ENCODE peak calls at places on chromosomes 1 and 21, in ten cellular contexts. One of them, this sample, is unnamed.

GRCh38 chr1:54474500-54475235 is 68.5 kb upstream of the SSBP3 start:
- DNase-seq in activated naive CD4-positive, alpha-beta T cell treated with anti-CD3 and anti-CD28 coated beads, Interleukin-2, amount 10 ng/mL, durations not matched to agents 7 days and 5 days: peak; percentile 58
- DNase-seq in H4: no peak
- DNase-seq in activated CD4-positive, alpha-beta T cell treated with anti-CD3 and anti-CD28 coated beads for 48 hours: no peak
- DNase-seq in AG10803: no peak
- DNase-seq in AML-193: no peak
- DNase-seq in GM10248: no peak
- DNase-seq in WERI-Rb-1: peak; percentile 51
- DNase-seq in activated CD8-positive, alpha-beta memory T cell treated with anti-CD3 and anti-CD28 coated beads, Interleukin-2, amount 50 U/mL, for 4 hours: peak; percentile 45
- DNase-seq in type B pancreatic cell: no peak
- DNase-seq in this sample: peak; percentile 34

GRCh38 chr21:34599534-34600101 is 15.3 kb downstream of the RCAN1 start:
- DNase-seq in activated naive CD4-positive, alpha-beta T cell treated with anti-CD3 and anti-CD28 coated beads, Interleukin-2, amount 10 ng/mL, durations not matched to agents 7 days and 5 days: no peak
- DNase-seq in H4: no peak
- DNase-seq in activated CD4-positive, alpha-beta T cell treated with anti-CD3 and anti-CD28 coated beads for 48 hours: no peak
- DNase-seq in AG10803: no peak
- DNase-seq in AML-193: no peak
- DNase-seq in GM10248: no peak
- DNase-seq in WERI-Rb-1: no peak
- DNase-seq in activated CD8-positive, alpha-beta memory T cell treated with anti-CD3 and anti-CD28 coated beads, Interleukin-2, amount 50 U/mL, for 4 hours: no peak
- DNase-seq in type B pancreatic cell: no peak
- DNase-seq in this sample: no peak

GRCh38 chr21:38188037-38188436 is 68.8 kb upstream of the KCNJ15 start:
- DNase-seq in activated naive CD4-positive, alpha-beta T cell treated with anti-CD3 and anti-CD28 coated beads, Interleukin-2, amount 10 ng/mL, durations not matched to agents 7 days and 5 days: no peak
- DNase-seq in H4: no peak
- DNase-seq in activated CD4-positive, alpha-beta T cell treated with anti-CD3 and anti-CD28 coated beads for 48 hours: no peak
- DNase-seq in AG10803: peak; percentile 54
- DNase-seq in AML-193: no peak
- DNase-seq in GM10248: no peak
- DNase-seq in WERI-Rb-1: no peak
- DNase-seq in activated CD8-positive, alpha-beta memory T cell treated with anti-CD3 and anti-CD28 coated beads, Interleukin-2, amount 50 U/mL, for 4 hours: no peak
- DNase-seq in type B pancreatic cell: no peak
- DNase-seq in this sample: no peak

GRCh38 chr1:193349046-193349535 is 162.7 kb upstream of the B3GALT2 start:
- DNase-seq in activated naive CD4-positive, alpha-beta T cell treated with anti-CD3 and anti-CD28 coated beads, Interleukin-2, amount 10 ng/mL, durations not matched to agents 7 days and 5 days: no peak
- DNase-seq in H4: no peak
- DNase-seq in activated CD4-positive, alpha-beta T cell treated with anti-CD3 and anti-CD28 coated beads for 48 hours: no peak
- DNase-seq in AG10803: no peak
- DNase-seq in AML-193: no peak
- DNase-seq in GM10248: no peak
- DNase-seq in WERI-Rb-1: no peak
- DNase-seq in activated CD8-positive, alpha-beta memory T cell treated with anti-CD3 and anti-CD28 coated beads, Interleukin-2, amount 50 U/mL, for 4 hours: no peak
- DNase-seq in type B pancreatic cell: no peak
- DNase-seq in this sample: no peak

GRCh38 chr1:96978431-96978830 is 256.8 kb downstream of the PTBP2 start:
- DNase-seq in activated naive CD4-positive, alpha-beta T cell treated with anti-CD3 and anti-CD28 coated beads, Interleukin-2, amount 10 ng/mL, durations not matched to agents 7 days and 5 days: no peak
- DNase-seq in H4: no peak
- DNase-seq in activated CD4-positive, alpha-beta T cell treated with anti-CD3 and anti-CD28 coated beads for 48 hours: no peak
- DNase-seq in AG10803: peak; percentile 32
- DNase-seq in AML-193: no peak
- DNase-seq in GM10248: no peak
- DNase-seq in WERI-Rb-1: no peak
- DNase-seq in activated CD8-positive, alpha-beta memory T cell treated with anti-CD3 and anti-CD28 coated beads, Interleukin-2, amount 50 U/mL, for 4 hours: no peak
- DNase-seq in type B pancreatic cell: no peak
- DNase-seq in this sample: no peak

GRCh38 chr1:10793129-10793651 is 3.3 kb downstream of the CASZ1 start:
- DNase-seq in activated naive CD4-positive, alpha-beta T cell treated with anti-CD3 and anti-CD28 coated beads, Interleukin-2, amount 10 ng/mL, durations not matched to agents 7 days and 5 days: no peak
- DNase-seq in H4: no peak
- DNase-seq in activated CD4-positive, alpha-beta T cell treated with anti-CD3 and anti-CD28 coated beads for 48 hours: no peak
- DNase-seq in AG10803: peak; percentile 13
- DNase-seq in AML-193: no peak
- DNase-seq in GM10248: no peak
- DNase-seq in WERI-Rb-1: no peak
- DNase-seq in activated CD8-positive, alpha-beta memory T cell treated with anti-CD3 and anti-CD28 coated beads, Interleukin-2, amount 50 U/mL, for 4 hours: no peak
- DNase-seq in type B pancreatic cell: no peak
- DNase-seq in this sample: no peak

GRCh38 chr1:160137216-160137862 is 14.1 kb upstream of the ATP1A4 start:
- DNase-seq in activated naive CD4-positive, alpha-beta T cell treated with anti-CD3 and anti-CD28 coated beads, Interleukin-2, amount 10 ng/mL, durations not matched to agents 7 days and 5 days: no peak
- DNase-seq in H4: no peak
- DNase-seq in activated CD4-positive, alpha-beta T cell treated with anti-CD3 and anti-CD28 coated beads for 48 hours: no peak
- DNase-seq in AG10803: no peak
- DNase-seq in AML-193: no peak
- DNase-seq in GM10248: no peak
- DNase-seq in WERI-Rb-1: no peak
- DNase-seq in activated CD8-positive, alpha-beta memory T cell treated with anti-CD3 and anti-CD28 coated beads, Interleukin-2, amount 50 U/mL, for 4 hours: no peak
- DNase-seq in type B pancreatic cell: no peak
- DNase-seq in this sample: no peak

GRCh38 chr21:35475006-35475405 is 425.9 kb upstream of the RUNX1 start:
- DNase-seq in activated naive CD4-positive, alpha-beta T cell treated with anti-CD3 and anti-CD28 coated beads, Interleukin-2, amount 10 ng/mL, durations not matched to agents 7 days and 5 days: no peak
- DNase-seq in H4: no peak
- DNase-seq in activated CD4-positive, alpha-beta T cell treated with anti-CD3 and anti-CD28 coated beads for 48 hours: no peak
- DNase-seq in AG10803: peak; percentile 65
- DNase-seq in AML-193: peak; percentile 16
- DNase-seq in GM10248: no peak
- DNase-seq in WERI-Rb-1: no peak
- DNase-seq in activated CD8-positive, alpha-beta memory T cell treated with anti-CD3 and anti-CD28 coated beads, Interleukin-2, amount 50 U/mL, for 4 hours: no peak
- DNase-seq in type B pancreatic cell: no peak
- DNase-seq in this sample: no peak

GRCh38 chr1:247054992-247055415 is 23.6 kb downstream of the ZNF670 start:
- DNase-seq in activated naive CD4-positive, alpha-beta T cell treated with anti-CD3 and anti-CD28 coated beads, Interleukin-2, amount 10 ng/mL, durations not matched to agents 7 days and 5 days: no peak
- DNase-seq in H4: no peak
- DNase-seq in activated CD4-positive, alpha-beta T cell treated with anti-CD3 and anti-CD28 coated beads for 48 hours: no peak
- DNase-seq in AG10803: no peak
- DNase-seq in AML-193: no peak
- DNase-seq in GM10248: no peak
- DNase-seq in WERI-Rb-1: no peak
- DNase-seq in activated CD8-positive, alpha-beta memory T cell treated with anti-CD3 and anti-CD28 coated beads, Interleukin-2, amount 50 U/mL, for 4 hours: no peak
- DNase-seq in type B pancreatic cell: no peak
- DNase-seq in this sample: no peak

GRCh38 chr21:25573409-25574206 is 33.7 kb downstream of the MRPL39 start:
- DNase-seq in activated naive CD4-positive, alpha-beta T cell treated with anti-CD3 and anti-CD28 coated beads, Interleukin-2, amount 10 ng/mL, durations not matched to agents 7 days and 5 days: peak; percentile 36
- DNase-seq in H4: peak; percentile 80
- DNase-seq in activated CD4-positive, alpha-beta T cell treated with anti-CD3 and anti-CD28 coated beads for 48 hours: peak; percentile 82
- DNase-seq in AG10803: peak; percentile 75
- DNase-seq in AML-193: peak; percentile 20
- DNase-seq in GM10248: no peak
- DNase-seq in WERI-Rb-1: no peak
- DNase-seq in activated CD8-positive, alpha-beta memory T cell treated with anti-CD3 and anti-CD28 coated beads, Interleukin-2, amount 50 U/mL, for 4 hours: peak; percentile 75
- DNase-seq in type B pancreatic cell: no peak
- DNase-seq in this sample: peak; percentile 51

GRCh38 chr1:151061012-151061401 is 810 bp downstream of the MLLT11 start:
- DNase-seq in activated naive CD4-positive, alpha-beta T cell treated with anti-CD3 and anti-CD28 coated beads, Interleukin-2, amount 10 ng/mL, durations not matched to agents 7 days and 5 days: no peak
- DNase-seq in H4: peak; percentile 55
- DNase-seq in activated CD4-positive, alpha-beta T cell treated with anti-CD3 and anti-CD28 coated beads for 48 hours: no peak
- DNase-seq in AG10803: no peak
- DNase-seq in AML-193: no peak
- DNase-seq in GM10248: no peak
- DNase-seq in WERI-Rb-1: peak; percentile 74
- DNase-seq in activated CD8-positive, alpha-beta memory T cell treated with anti-CD3 and anti-CD28 coated beads, Interleukin-2, amount 50 U/mL, for 4 hours: no peak
- DNase-seq in type B pancreatic cell: no peak
- DNase-seq in this sample: peak; percentile 66

GRCh38 chr1:111489604-111490003 is 13.8 kb downstream of the ADORA3 start:
- DNase-seq in activated naive CD4-positive, alpha-beta T cell treated with anti-CD3 and anti-CD28 coated beads, Interleukin-2, amount 10 ng/mL, durations not matched to agents 7 days and 5 days: no peak
- DNase-seq in H4: no peak
- DNase-seq in activated CD4-positive, alpha-beta T cell treated with anti-CD3 and anti-CD28 coated beads for 48 hours: no peak
- DNase-seq in AG10803: no peak
- DNase-seq in AML-193: peak; percentile 79
- DNase-seq in GM10248: no peak
- DNase-seq in WERI-Rb-1: no peak
- DNase-seq in activated CD8-positive, alpha-beta memory T cell treated with anti-CD3 and anti-CD28 coated beads, Interleukin-2, amount 50 U/mL, for 4 hours: no peak
- DNase-seq in type B pancreatic cell: no peak
- DNase-seq in this sample: no peak

GRCh38 chr1:2179283-2180013 is 15.1 kb downstream of the FAAP20 start:
- DNase-seq in activated naive CD4-positive, alpha-beta T cell treated with anti-CD3 and anti-CD28 coated beads, Interleukin-2, amount 10 ng/mL, durations not matched to agents 7 days and 5 days: no peak
- DNase-seq in H4: no peak
- DNase-seq in activated CD4-positive, alpha-beta T cell treated with anti-CD3 and anti-CD28 coated beads for 48 hours: no peak
- DNase-seq in AG10803: no peak
- DNase-seq in AML-193: no peak
- DNase-seq in GM10248: no peak
- DNase-seq in WERI-Rb-1: peak; percentile 62
- DNase-seq in activated CD8-positive, alpha-beta memory T cell treated with anti-CD3 and anti-CD28 coated beads, Interleukin-2, amount 50 U/mL, for 4 hours: no peak
- DNase-seq in type B pancreatic cell: no peak
- DNase-seq in this sample: peak; percentile 69

GRCh38 chr1:237105826-237106225 is 63.8 kb downstream of the RYR2 start:
- DNase-seq in activated naive CD4-positive, alpha-beta T cell treated with anti-CD3 and anti-CD28 coated beads, Interleukin-2, amount 10 ng/mL, durations not matched to agents 7 days and 5 days: no peak
- DNase-seq in H4: no peak
- DNase-seq in activated CD4-positive, alpha-beta T cell treated with anti-CD3 and anti-CD28 coated beads for 48 hours: no peak
- DNase-seq in AG10803: no peak
- DNase-seq in AML-193: no peak
- DNase-seq in GM10248: no peak
- DNase-seq in WERI-Rb-1: no peak
- DNase-seq in activated CD8-positive, alpha-beta memory T cell treated with anti-CD3 and anti-CD28 coated beads, Interleukin-2, amount 50 U/mL, for 4 hours: no peak
- DNase-seq in type B pancreatic cell: no peak
- DNase-seq in this sample: no peak

GRCh38 chr1:87820667-87821066 is 492.0 kb downstream of the LMO4 start:
- DNase-seq in activated naive CD4-positive, alpha-beta T cell treated with anti-CD3 and anti-CD28 coated beads, Interleukin-2, amount 10 ng/mL, durations not matched to agents 7 days and 5 days: no peak
- DNase-seq in H4: no peak
- DNase-seq in activated CD4-positive, alpha-beta T cell treated with anti-CD3 and anti-CD28 coated beads for 48 hours: no peak
- DNase-seq in AG10803: no peak
- DNase-seq in AML-193: no peak
- DNase-seq in GM10248: no peak
- DNase-seq in WERI-Rb-1: no peak
- DNase-seq in activated CD8-positive, alpha-beta memory T cell treated with anti-CD3 and anti-CD28 coated beads, Interleukin-2, amount 50 U/mL, for 4 hours: no peak
- DNase-seq in type B pancreatic cell: no peak
- DNase-seq in this sample: no peak

GRCh38 chr1:115666702-115667101 is 24.9 kb downstream of the VANGL1 start:
- DNase-seq in activated naive CD4-positive, alpha-beta T cell treated with anti-CD3 and anti-CD28 coated beads, Interleukin-2, amount 10 ng/mL, durations not matched to agents 7 days and 5 days: no peak
- DNase-seq in H4: no peak
- DNase-seq in activated CD4-positive, alpha-beta T cell treated with anti-CD3 and anti-CD28 coated beads for 48 hours: no peak
- DNase-seq in AG10803: no peak
- DNase-seq in AML-193: no peak
- DNase-seq in GM10248: no peak
- DNase-seq in WERI-Rb-1: no peak
- DNase-seq in activated CD8-positive, alpha-beta memory T cell treated with anti-CD3 and anti-CD28 coated beads, Interleukin-2, amount 50 U/mL, for 4 hours: no peak
- DNase-seq in type B pancreatic cell: no peak
- DNase-seq in this sample: no peak

GRCh38 chr1:240737268-240737667 is 125.3 kb upstream of the GREM2 start:
- DNase-seq in activated naive CD4-positive, alpha-beta T cell treated with anti-CD3 and anti-CD28 coated beads, Interleukin-2, amount 10 ng/mL, durations not matched to agents 7 days and 5 days: no peak
- DNase-seq in H4: no peak
- DNase-seq in activated CD4-positive, alpha-beta T cell treated with anti-CD3 and anti-CD28 coated beads for 48 hours: no peak
- DNase-seq in AG10803: peak; percentile 78
- DNase-seq in AML-193: no peak
- DNase-seq in GM10248: no peak
- DNase-seq in WERI-Rb-1: no peak
- DNase-seq in activated CD8-positive, alpha-beta memory T cell treated with anti-CD3 and anti-CD28 coated beads, Interleukin-2, amount 50 U/mL, for 4 hours: no peak
- DNase-seq in type B pancreatic cell: no peak
- DNase-seq in this sample: no peak

GRCh38 chr1:158506369-158506987 is 34.5 kb downstream of the OR10R2 start:
- DNase-seq in activated naive CD4-positive, alpha-beta T cell treated with anti-CD3 and anti-CD28 coated beads, Interleukin-2, amount 10 ng/mL, durations not matched to agents 7 days and 5 days: peak; percentile 56
- DNase-seq in H4: peak; percentile 11
- DNase-seq in activated CD4-positive, alpha-beta T cell treated with anti-CD3 and anti-CD28 coated beads for 48 hours: peak; percentile 58
- DNase-seq in AG10803: no peak
- DNase-seq in AML-193: peak; percentile 33
- DNase-seq in GM10248: peak; percentile 19
- DNase-seq in WERI-Rb-1: peak; percentile 50
- DNase-seq in activated CD8-positive, alpha-beta memory T cell treated with anti-CD3 and anti-CD28 coated beads, Interleukin-2, amount 50 U/mL, for 4 hours: peak; percentile 21
- DNase-seq in type B pancreatic cell: no peak
- DNase-seq in this sample: peak; percentile 13

This sample was measured in BE2C.